ENCODE peak calls at places on chromosome 17, in five cellular contexts. F is ACHN, L is COR-L47, X is T-cell, Q is B cell. M is an unnamed sample.

GRCh38 chr17:54381482-54381881 is 519.2 kb upstream of the TOM1L1 start:
- DNase-seq in F (no peak), L (no peak), X (no peak), Q (no peak), M (no peak)

GRCh38 chr17:82113422-82113821 is 15.4 kb upstream of the FASN start:
- DNase-seq in F (no peak), L (no peak), X (no peak), Q (no peak), M (no peak)

GRCh38 chr17:42670199-42670924 is 6.4 kb downstream of the PLEKHH3 start:
- DNase-seq in F (no peak), L (no peak), X (peak), Q (peak), M (no peak)

GRCh38 chr17:21289902-21290571 is 5.5 kb downstream of the MAP2K3 start:
- DNase-seq in F (no peak), L (no peak), X (no peak), Q (no peak), M (no peak)

GRCh38 chr17:4393806-4394205 is 27.3 kb upstream of the UBE2G1 start:
- DNase-seq in F (no peak), L (no peak), X (no peak), Q (no peak), M (no peak)

GRCh38 chr17:80649672-80650338 is 105.2 kb downstream of the RPTOR start:
- DNase-seq in F (peak), L (peak), X (peak), Q (no peak), M (peak)

GRCh38 chr17:27748360-27748825 is 51.9 kb downstream of the NOS2 start:
- DNase-seq in F (no peak), L (no peak), X (no peak), Q (no peak), M (no peak)

GRCh38 chr17:15349119-15349518 is 7.7 kb upstream of the TEKT3 start:
- DNase-seq in F (no peak), L (no peak), X (no peak), Q (no peak), M (no peak)

GRCh38 chr17:56708220-56708567 is 114.7 kb downstream of the NOG start:
- DNase-seq in F (no peak), L (no peak), X (no peak), Q (no peak), M (no peak)

GRCh38 chr17:59238904-59239303 is 18.6 kb downstream of the GDPD1 start:
- DNase-seq in F (no peak), L (no peak), X (no peak), Q (no peak), M (no peak)

GRCh38 chr17:43927101-43927935 is 15.0 kb downstream of the PPY start:
- DNase-seq in F (no peak), L (no peak), X (no peak), Q (no peak), M (no peak)

GRCh38 chr17:43994272-43995149 is 9.9 kb upstream of the NAGS start:
- DNase-seq in F (peak), L (peak), X (peak), Q (peak), M (no peak)

GRCh38 chr17:31693433-31694210 is 165.4 kb downstream of the COPRS start:
- DNase-seq in F (no peak), L (no peak), X (no peak), Q (no peak), M (no peak)

GRCh38 chr17:38415250-38416194 is 12.7 kb upstream of the ARHGAP23 start:
- DNase-seq in F (peak), L (peak), X (no peak), Q (no peak), M (no peak)

GRCh38 chr17:6241381-6241780 is 171.2 kb downstream of the WSCD1 start:
- DNase-seq in F (no peak), L (no peak), X (no peak), Q (no peak), M (no peak)

GRCh38 chr17:31695456-31696090 is 163.5 kb downstream of the COPRS start:
- DNase-seq in F (no peak), L (no peak), X (no peak), Q (no peak), M (no peak)

GRCh38 chr17:75695141-75695829 is 26.0 kb upstream of the ITGB4 start:
- DNase-seq in F (no peak), L (no peak), X (no peak), Q (no peak), M (peak)

GRCh38 chr17:15999974-16000827 is 577 bp downstream of the TTC19 start:
- DNase-seq in F (peak), L (no peak), X (peak), Q (peak), M (no peak)

GRCh38 chr17:78124081-78124835 is 4.3 kb downstream of the TMC6 start:
- DNase-seq in F (no peak), L (no peak), X (no peak), Q (peak), M (no peak)

GRCh38 chr17:33292981-33293867 is at the start of gene ASIC2:
- DNase-seq in F (peak), L (no peak), X (no peak), Q (no peak), M (no peak)

GRCh38 chr17:50036455-50037320 is 19.2 kb upstream of the ITGA3 start:
- DNase-seq in F (no peak), L (peak), X (no peak), Q (peak), M (no peak)

GRCh38 chr17:1783271-1783670 is 21.4 kb downstream of the SERPINF1 start:
- DNase-seq in F (no peak), L (no peak), X (no peak), Q (no peak), M (no peak)

GRCh38 chr17:13940858-13941665 is 128.2 kb upstream of the COX10 start:
- DNase-seq in F (peak), L (no peak), X (no peak), Q (no peak), M (no peak)

GRCh38 chr17:40522250-40522960 is 21.0 kb upstream of the TNS4 start:
- DNase-seq in F (no peak), L (no peak), X (no peak), Q (no peak), M (no peak)

GRCh38 chr17:50099003-50099402 is 3.9 kb downstream of the PDK2 start:
- DNase-seq in F (no peak), L (no peak), X (no peak), Q (no peak), M (no peak)

GRCh38 chr17:596763-597644 is 117.6 kb downstream of the VPS53 start:
- DNase-seq in F (no peak), L (no peak), X (no peak), Q (no peak), M (no peak)

GRCh38 chr17:14688134-14688533 is 387.3 kb downstream of the HS3ST3B1 start:
- DNase-seq in F (no peak), L (no peak), X (no peak), Q (no peak), M (no peak)

GRCh38 chr17:58303981-58304734 is 23.4 kb upstream of the MPO start:
- DNase-seq in F (peak), L (peak), X (peak), Q (no peak), M (no peak)

GRCh38 chr17:47866941-47867340 is 16.0 kb upstream of the SP6 start:
- DNase-seq in F (no peak), L (no peak), X (no peak), Q (no peak), M (no peak)